ENCODE peak calls at places on chromosomes 2 and 18, in six cellular contexts. K is bronchial epithelial cell; J is colonic mucosa; W is transverse colon; U is adrenal gland; F is CD8-positive, alpha-beta T cell. S is an unnamed sample.

GRCh38 chr2:235350234-235350633 is 143.6 kb upstream of the AGAP1 start:
- DNase-seq in U (no peak), W (no peak), J (no peak), K (no peak), F (no peak), S (no peak)

GRCh38 chr2:170185319-170185718 is 7.4 kb downstream of the MYO3B start:
- DNase-seq in W (no peak), F (no peak), U (no peak), J (no peak), K (no peak), S (no peak)

GRCh38 chr2:216170362-216170761 is 61.2 kb downstream of the XRCC5 start:
- DNase-seq in F (no peak), W (no peak), U (no peak), J (no peak), K (no peak), S (no peak)

GRCh38 chr2:239581352-239581901 is 180.6 kb upstream of the HDAC4 start:
- DNase-seq in J (no peak), K (no peak), U (no peak), F (no peak), W (no peak), S (no peak)

GRCh38 chr18:58992301-58993231 is 127.9 kb downstream of the ZNF532 start:
- DNase-seq in K (peak), U (no peak), W (no peak), F (no peak), J (no peak), S (no peak)

GRCh38 chr2:164535280-164536025 is 85.8 kb downstream of the GRB14 start:
- DNase-seq in W (no peak), F (no peak), K (no peak), J (no peak), U (no peak), S (no peak)

GRCh38 chr18:23384778-23385736 is 68.0 kb upstream of the RIOK3 start:
- DNase-seq in U (no peak), F (no peak), K (no peak), W (peak), J (peak), S (no peak)

GRCh38 chr18:44079602-44080001 is 601.1 kb upstream of the SETBP1 start:
- DNase-seq in F (no peak), K (peak), U (no peak), J (no peak), W (no peak), S (no peak)

GRCh38 chr2:12452211-12452610 is 264.5 kb upstream of the TRIB2 start:
- DNase-seq in W (no peak), F (no peak), J (no peak), K (no peak), U (no peak), S (no peak)

DNA sequence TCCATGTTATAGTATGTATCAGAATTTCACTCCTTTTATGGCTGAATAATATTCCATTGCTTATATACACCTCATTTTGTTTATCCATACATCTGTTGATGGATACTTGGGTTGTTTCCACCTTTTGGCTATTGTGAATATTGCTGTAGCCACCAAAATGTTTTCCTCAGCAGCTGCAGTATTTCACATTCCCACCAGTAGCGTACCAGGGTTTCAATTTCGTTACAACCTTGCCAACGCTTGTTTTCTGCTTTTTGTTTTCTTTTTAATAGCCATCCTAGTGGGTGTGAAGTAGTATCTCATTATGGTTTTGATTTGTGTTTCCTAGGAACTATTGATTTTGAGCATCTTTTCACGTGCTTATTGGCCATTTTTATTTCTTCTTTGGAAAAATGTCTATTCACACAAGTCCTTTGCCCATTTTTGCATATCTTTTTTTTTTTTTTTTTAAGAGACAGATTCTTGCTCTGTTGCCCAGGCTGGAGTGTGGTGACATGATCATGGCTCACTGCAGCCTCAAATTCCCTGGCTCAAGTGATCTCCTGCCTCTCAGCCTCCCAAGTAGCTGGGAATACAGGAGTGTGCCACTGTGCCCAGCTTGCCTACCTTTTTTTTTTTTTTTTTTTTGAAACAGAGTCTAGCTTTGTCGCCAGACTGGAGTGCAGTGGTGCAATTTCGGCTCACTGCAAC is 14.2 kb downstream of the UBXN2A start:
- DNase-seq in W (no peak), J (no peak), U (no peak), F (no peak), K (no peak), S (no peak)
- TF ChIP-seq CTCF in W (no peak), J (no peak), U (no peak), F (no peak), K (no peak), S (no peak)

GRCh38 chr18:3389977-3390376 is 60.0 kb upstream of the TGIF1 start:
- DNase-seq in J (no peak), F (no peak), W (no peak), K (no peak), U (no peak), S (no peak)
- H3K4me3 ChIP-seq in J (no peak), F (no peak), W (no peak), K (no peak), U (no peak), S (no peak)

GRCh38 chr2:29239209-29239960 is 124.2 kb downstream of the CLIP4 start:
- DNase-seq in W (no peak), F (no peak), U (no peak), J (no peak), K (no peak), S (no peak)

GRCh38 chr2:29235411-29235810 is 120.2 kb downstream of the CLIP4 start:
- DNase-seq in U (no peak), F (no peak), W (no peak), J (no peak), K (no peak), S (no peak)

GRCh38 chr2:29241341-29241740 is 126.1 kb downstream of the CLIP4 start:
- DNase-seq in F (no peak), U (no peak), W (no peak), J (no peak), K (no peak), S (no peak)

GRCh38 chr2:29236074-29236473 is 120.9 kb downstream of the CLIP4 start:
- DNase-seq in K (no peak), U (no peak), W (no peak), J (no peak), F (no peak), S (no peak)

DNA sequence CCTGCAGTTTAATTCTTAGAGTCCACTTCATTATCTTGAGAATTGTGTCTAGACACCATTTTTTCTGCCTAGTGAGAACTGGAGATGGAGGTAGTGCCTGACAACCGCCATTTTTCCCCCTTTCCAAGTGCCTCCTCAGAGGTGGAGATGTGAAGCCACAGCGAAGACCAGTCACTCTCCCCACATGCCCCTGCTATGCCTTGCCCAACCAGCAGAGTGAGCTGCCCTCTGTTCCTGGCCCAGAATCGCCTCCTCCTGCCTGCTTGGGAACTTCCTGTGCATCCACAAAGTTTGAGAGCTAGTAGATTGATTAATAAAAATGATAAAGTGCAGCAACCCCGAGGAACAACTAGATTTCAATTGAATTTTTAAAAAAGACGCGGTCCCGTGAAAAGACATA is 123.3 kb downstream of the CLIP4 start:
- DNase-seq in K (peak), W (no peak), J (no peak), U (no peak), F (no peak), S (no peak)
- TF ChIP-seq CTCF in K (peak), W (no peak), J (no peak), U (peak), F (no peak), S (peak)

GRCh38 chr18:2926528-2926927 is 79.7 kb downstream of the EMILIN2 start:
- DNase-seq in U (no peak), K (no peak), W (no peak), J (no peak), F (no peak), S (no peak)
- H3K4me3 ChIP-seq in U (no peak), K (no peak), W (no peak), J (no peak), F (no peak), S (no peak)

GRCh38 chr2:190636362-190636761 is 12.5 kb upstream of the NAB1 start:
- DNase-seq in J (no peak), F (no peak), W (no peak), K (peak), U (no peak), S (no peak)

GRCh38 chr2:190637903-190638618 is 10.8 kb upstream of the NAB1 start:
- DNase-seq in J (no peak), K (no peak), W (no peak), F (no peak), U (peak), S (no peak)

GRCh38 chr2:190637331-190637734 is 11.6 kb upstream of the NAB1 start:
- DNase-seq in F (no peak), J (no peak), K (no peak), U (no peak), W (no peak), S (no peak)

GRCh38 chr2:190634381-190634780 is 14.5 kb upstream of the NAB1 start:
- DNase-seq in W (no peak), U (no peak), J (no peak), F (no peak), K (no peak), S (no peak)

GRCh38 chr2:190635781-190636180 is 13.1 kb upstream of the NAB1 start:
- DNase-seq in K (no peak), W (no peak), F (no peak), J (no peak), U (no peak), S (no peak)
- TF ChIP-seq CTCF in K (no peak), W (no peak), F (no peak), J (no peak), U (no peak), S (peak)